ENCODE peak calls at places on chromosomes 16 and 17, in five cellular contexts. M, G, A, O and T are unnamed samples.

GRCh38 chr16:10265770-10266615 is 83.8 kb upstream of the GRIN2A start:
- DNase-seq in M (no peak), G (no peak), O (no peak), A (no peak), T (no peak)

GRCh38 chr17:4733073-4733531 is 1.9 kb downstream of the MED11 start:
- DNase-seq in O (no peak), M (no peak), G (no peak), A (no peak), T (peak; percentile 34)

GRCh38 chr16:1772362-1772907 is at the start of gene EME2:
- DNase-seq in M (no peak), O (no peak), A (no peak), G (peak; percentile 55), T (peak; percentile 77)

GRCh38 chr17:83175551-83176271 is 96.3 kb downstream of the METRNL start:
- DNase-seq in A (no peak), G (no peak), M (no peak), O (no peak), T (no peak)

GRCh38 chr17:4498461-4499397 is at the start of gene SPNS2:
- DNase-seq in G (peak; percentile 36), O (no peak), A (peak; percentile 47), M (no peak), T (peak; percentile 81)

GRCh38 chr16:69820926-69821541 is 58.9 kb downstream of the WWP2 start:
- DNase-seq in O (no peak), M (no peak), G (no peak), A (no peak), T (no peak)

GRCh38 chr17:58531661-58532554 is 17.5 kb upstream of the MTMR4 start:
- DNase-seq in G (peak; percentile 29), M (no peak), A (peak; percentile 68), O (no peak), T (peak; percentile 63)

GRCh38 chr16:29852654-29853053 is 10.4 kb downstream of the CDIPT start:
- DNase-seq in A (no peak), G (no peak), M (no peak), O (no peak), T (no peak)

GRCh38 chr17:16158721-16159120 is 56.6 kb downstream of the NCOR1 start:
- DNase-seq in G (no peak), A (no peak), O (no peak), M (no peak), T (no peak)

GRCh38 chr16:53924311-53924860 is 220.4 kb downstream of the FTO start:
- DNase-seq in M (no peak), O (no peak), A (no peak), G (no peak), T (no peak)

GRCh38 chr17:66426397-66427033 is 124.1 kb downstream of the PRKCA start:
- DNase-seq in A (no peak), M (peak; percentile 31), G (no peak), O (no peak), T (no peak)

GRCh38 chr16:31132979-31133599 is 2.4 kb downstream of the PRSS8 start:
- DNase-seq in O (no peak), M (no peak), A (no peak), G (no peak), T (no peak)

GRCh38 chr17:50018909-50019308 is 23.9 kb upstream of the DLX3 start:
- DNase-seq in O (no peak), G (no peak), M (no peak), A (no peak), T (no peak)

GRCh38 chr17:73336613-73337400 is 25.0 kb upstream of the CDC42EP4 start:
- DNase-seq in A (no peak), O (no peak), M (no peak), G (no peak), T (no peak)

GRCh38 chr16:5000573-5001001 is 33.1 kb downstream of the NAGPA start:
- DNase-seq in G (no peak), A (no peak), O (no peak), M (no peak), T (no peak)

GRCh38 chr16:841455-842060 is 41.0 kb upstream of the GNG13 start:
- DNase-seq in A (no peak), M (no peak), O (no peak), G (no peak), T (peak; percentile 27)

GRCh38 chr17:37360632-37361031 is 15.2 kb upstream of the C17orf78 start:
- DNase-seq in M (no peak), O (no peak), A (no peak), G (peak; percentile 56), T (no peak)

GRCh38 chr17:48642059-48642842 is 16.1 kb upstream of the HOXB9 start:
- DNase-seq in M (no peak), A (no peak), G (no peak), O (no peak), T (peak; percentile 87)

GRCh38 chr17:64638552-64639198 is 23.4 kb downstream of the SMURF2 start:
- DNase-seq in G (no peak), O (no peak), M (no peak), A (no peak), T (no peak)

GRCh38 chr17:64632606-64633005 is 29.5 kb downstream of the SMURF2 start:
- DNase-seq in M (no peak), O (no peak), G (no peak), A (no peak), T (no peak)

GRCh38 chr17:64634217-64634616 is 27.9 kb downstream of the SMURF2 start:
- DNase-seq in M (no peak), G (no peak), O (no peak), A (no peak), T (no peak)

GRCh38 chr17:64632193-64632592 is 29.9 kb downstream of the SMURF2 start:
- DNase-seq in G (no peak), M (no peak), O (no peak), A (no peak), T (no peak)

DNA sequence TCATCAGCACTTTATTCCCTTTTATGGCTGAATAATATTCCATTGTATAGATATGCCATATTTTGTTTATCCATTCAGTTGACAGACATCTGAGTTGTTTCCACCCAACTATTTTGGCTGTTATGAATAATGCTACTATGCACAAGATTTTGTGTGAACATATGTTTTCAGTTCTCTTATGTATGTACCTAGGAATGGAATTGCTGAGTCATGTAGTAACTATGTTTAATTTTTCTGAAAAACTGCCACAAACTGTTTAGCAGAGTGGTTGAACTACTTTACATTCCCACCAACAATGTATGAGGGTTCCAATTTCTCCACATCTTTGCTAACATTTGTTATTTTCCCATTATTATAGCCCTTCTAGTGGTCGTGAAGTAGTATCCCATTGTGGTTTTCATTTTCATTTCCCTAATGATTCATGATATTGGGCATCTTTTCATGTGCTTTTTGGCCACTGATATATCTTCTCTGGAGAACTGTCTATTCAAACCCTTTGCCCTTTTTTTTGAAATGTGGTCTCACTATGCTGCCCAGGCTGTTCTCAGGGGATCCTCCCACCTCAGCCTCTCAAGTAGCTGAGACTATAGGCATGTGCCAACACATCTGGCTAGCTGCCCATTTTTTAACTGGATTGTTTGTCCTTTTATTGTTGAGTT is 26.3 kb downstream of the SMURF2 start:
- DNase-seq in A (no peak), O (no peak), G (peak; percentile 52), M (no peak), T (no peak)
- H3K4me1 ChIP-seq in A (peaks cover 6% of the 10 kb centered on the region), O (no peaks in the 10 kb centered on the region), G (peaks cover 10% of the 10 kb centered on the region), M (peaks cover 11% of the 10 kb centered on the region), T (no peaks in the 10 kb centered on the region)

GRCh38 chr16:35154627-35155026 is 1695.2 kb downstream of the TP53TG3F start:
- DNase-seq in G (no peak), A (no peak), M (no peak), O (no peak), T (no peak)
- H3K9me3 ChIP-seq in G (peaks cover 12% of the 10 kb centered on the region), A (no peaks in the 10 kb centered on the region), M (peaks cover 6% of the 10 kb centered on the region), O (peaks cover 15% of the 10 kb centered on the region), T (peaks cover 76% of the 10 kb centered on the region)

GRCh38 chr16:86768231-86768791 is 190.0 kb downstream of the FOXL1 start:
- DNase-seq in M (no peak), G (no peak), O (no peak), A (no peak), T (no peak)

GRCh38 chr16:86764551-86764950 is 186.2 kb downstream of the FOXL1 start:
- DNase-seq in G (no peak), M (no peak), A (no peak), O (no peak), T (no peak)

GRCh38 chr16:86765389-86766026 is 187.2 kb downstream of the FOXL1 start:
- DNase-seq in G (no peak), A (no peak), O (no peak), M (no peak), T (no peak)

GRCh38 chr16:86768999-86769398 is 190.7 kb downstream of the FOXL1 start:
- DNase-seq in G (peak; percentile 36), A (no peak), M (no peak), O (no peak), T (no peak)

GRCh38 chr16:86766700-86767099 is 188.4 kb downstream of the FOXL1 start:
- DNase-seq in G (no peak), A (no peak), O (no peak), M (no peak), T (no peak)
- H3K4me1 ChIP-seq in G (peaks cover 7% of the 10 kb centered on the region), A (no peaks in the 10 kb centered on the region), O (no peaks in the 10 kb centered on the region), M (no peaks in the 10 kb centered on the region), T (no peaks in the 10 kb centered on the region)

DNA sequence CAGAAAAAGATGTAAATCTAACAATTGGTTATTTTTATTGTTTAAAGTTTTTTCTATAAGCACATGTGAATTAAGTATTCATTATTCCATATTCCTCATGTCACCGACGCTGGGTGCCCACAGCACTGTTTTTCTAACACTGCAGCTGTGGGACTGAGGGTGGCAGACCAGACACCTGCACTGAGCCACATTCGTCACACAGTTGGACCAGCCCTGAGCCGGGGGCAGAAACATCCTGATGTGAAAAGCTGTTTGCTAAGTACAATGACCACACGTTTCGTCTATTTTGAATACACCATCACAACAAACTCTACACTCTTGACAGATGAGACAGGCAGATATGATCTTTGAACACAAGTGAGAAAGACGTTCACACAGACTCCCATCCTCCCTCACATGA is 749.5 kb downstream of the KCNJ18 start:
- DNase-seq in G (no peak), O (no peak), M (no peak), A (no peak), T (no peak)
- H3K9me3 ChIP-seq in G (peaks cover 33% of the 10 kb centered on the region), O (peaks cover 4% of the 10 kb centered on the region), M (peaks cover 16% of the 10 kb centered on the region), A (no peaks in the 10 kb centered on the region), T (peaks cover 63% of the 10 kb centered on the region)

GRCh38 chr16:87843678-87844373 is 25.5 kb downstream of the SLC7A5 start:
- DNase-seq in A (no peak), G (no peak), M (no peak), O (no peak), T (no peak)

GRCh38 chr16:87845213-87845612 is 24.1 kb downstream of the SLC7A5 start:
- DNase-seq in G (no peak), O (no peak), M (no peak), A (no peak), T (no peak)

GRCh38 chr16:87844809-87845208 is 24.5 kb downstream of the SLC7A5 start:
- DNase-seq in O (no peak), M (no peak), G (no peak), A (no peak), T (no peak)

GRCh38 chr16:87845807-87846619 is 23.3 kb downstream of the SLC7A5 start:
- DNase-seq in O (no peak), M (no peak), A (no peak), G (no peak), T (no peak)

DNA sequence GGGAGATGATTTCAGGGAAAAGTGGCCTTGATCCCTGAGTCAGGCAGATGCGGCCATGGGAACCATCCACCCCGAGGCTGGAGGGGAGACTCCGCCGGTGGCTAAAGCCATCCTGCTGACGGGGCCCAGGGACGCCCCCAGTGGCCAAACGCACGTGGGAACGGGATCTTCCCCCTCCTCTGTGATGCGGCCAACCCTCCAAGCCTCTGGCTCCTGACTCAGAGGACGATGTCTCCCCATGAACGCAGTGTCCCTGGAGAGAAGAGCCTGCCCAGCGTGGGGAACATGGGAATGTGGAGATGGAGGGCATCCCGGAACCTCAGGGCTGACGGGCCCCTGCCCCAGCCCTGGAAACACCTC is 25.0 kb downstream of the SLC7A5 start:
- DNase-seq in A (no peak), O (no peak), M (no peak), G (no peak), T (no peak)
- H3K4me1 ChIP-seq in A (no peaks in the 10 kb centered on the region), O (no peaks in the 10 kb centered on the region), M (no peaks in the 10 kb centered on the region), G (peaks cover 19% of the 10 kb centered on the region), T (peaks cover 1% of the 10 kb centered on the region)